ENCODE peak calls at places on chromosomes 7 and 10, in ten cellular contexts. X, N, B, M, D, J, K, F, E and G are unnamed samples.

GRCh38 chr7:89029864-89030263 is 234.3 kb upstream of the TEX47 start:
- DNase-seq in M (no peak), B (no peak), K (no peak), F (no peak), J (no peak), X (no peak), N (no peak), E (no peak), D (no peak), G (no peak)

GRCh38 chr7:33754933-33755928 is 150.1 kb upstream of the BMPER start:
- DNase-seq in D (no peak), F (peak), M (no peak), B (no peak), E (no peak), N (no peak), J (no peak), K (no peak), X (no peak), G (no peak)

GRCh38 chr7:143362126-143362961 is at the start of gene FAM131B:
- DNase-seq in K (no peak), B (no peak), N (no peak), E (peak), J (no peak), F (peak), X (peak), D (no peak), M (no peak), G (no peak)

GRCh38 chr10:132560248-132560731 is 22.7 kb downstream of the INPP5A start:
- DNase-seq in K (no peak), M (no peak), X (peak), N (no peak), E (no peak), B (no peak), J (no peak), F (no peak), D (no peak), G (no peak)

GRCh38 chr7:140581411-140581810 is 59.2 kb downstream of the DENND2A start:
- DNase-seq in M (no peak), F (no peak), K (no peak), D (no peak), E (no peak), B (peak), J (no peak), X (no peak), N (no peak), G (no peak)

GRCh38 chr10:31709028-31709427 is 219.6 kb downstream of the ARHGAP12 start:
- DNase-seq in E (no peak), B (no peak), J (peak), X (no peak), K (no peak), F (no peak), D (no peak), N (peak), M (no peak), G (peak)

GRCh38 chr10:89563861-89564478 is 28.6 kb upstream of the SLC16A12 start:
- DNase-seq in D (peak), K (no peak), N (peak), J (peak), M (peak), X (peak), B (no peak), E (no peak), F (peak), G (no peak)

GRCh38 chr7:48365010-48365409 is 193.8 kb downstream of the ABCA13 start:
- DNase-seq in X (no peak), N (no peak), B (no peak), K (no peak), F (peak), E (no peak), J (no peak), M (no peak), D (no peak), G (no peak)

GRCh38 chr10:8404721-8405120 is 350.2 kb downstream of the GATA3 start:
- DNase-seq in E (no peak), B (no peak), M (peak), J (no peak), K (no peak), D (peak), F (no peak), N (no peak), X (no peak), G (no peak)

GRCh38 chr10:96960872-96961271 is 128.8 kb downstream of the LCOR start:
- DNase-seq in M (no peak), J (no peak), F (no peak), K (no peak), X (no peak), N (no peak), E (no peak), B (no peak), D (no peak), G (no peak)